ENCODE peak calls at places on chromosomes 3 and 15, in five cellular contexts. One of them, this sample, is unnamed.

GRCh38 chr3:112931737-112932521 is 43.0 kb downstream of the CD200R1 start:
- DNase-seq in epithelial cell of proximal tubule: no peak
- DNase-seq in tibial artery: no peak
- DNase-seq in mesendoderm: no peak
- DNase-seq in GM23248: no peak
- DNase-seq in this sample: peak; percentile 1

GRCh38 chr3:122590581-122590980 is 13.1 kb downstream of the PARP15 start:
- DNase-seq in tibial artery: no peak
- DNase-seq in mesendoderm: no peak
- DNase-seq in epithelial cell of proximal tubule: no peak
- DNase-seq in GM23248: no peak
- DNase-seq in this sample: no peak

GRCh38 chr3:164250923-164251322 is 827.4 kb downstream of the SI start:
- DNase-seq in mesendoderm: no peak
- DNase-seq in epithelial cell of proximal tubule: no peak
- DNase-seq in tibial artery: no peak
- DNase-seq in GM23248: no peak
- DNase-seq in this sample: no peak

GRCh38 chr15:56369234-56369633 is 4.0 kb downstream of the TEX9 start:
- DNase-seq in mesendoderm: no peak
- DNase-seq in epithelial cell of proximal tubule: no peak
- DNase-seq in tibial artery: no peak
- DNase-seq in GM23248: no peak
- DNase-seq in this sample: no peak

GRCh38 chr3:37279226-37279625 is 104.8 kb upstream of the LRRFIP2 start:
- DNase-seq in tibial artery: no peak
- DNase-seq in GM23248: peak; percentile 7
- DNase-seq in epithelial cell of proximal tubule: no peak
- DNase-seq in mesendoderm: no peak
- DNase-seq in this sample: no peak

GRCh38 chr3:189186093-189186492 is 14.3 kb downstream of the TPRG1 start:
- DNase-seq in mesendoderm: no peak
- DNase-seq in GM23248: peak; percentile 54
- DNase-seq in tibial artery: peak; percentile 79
- DNase-seq in epithelial cell of proximal tubule: no peak
- DNase-seq in this sample: no peak

GRCh38 chr15:100738614-100739013 is 136.2 kb downstream of the ASB7 start:
- DNase-seq in GM23248: no peak
- DNase-seq in mesendoderm: no peak
- DNase-seq in tibial artery: peak; percentile 32
- DNase-seq in epithelial cell of proximal tubule: no peak
- DNase-seq in this sample: no peak

GRCh38 chr3:20099020-20099539 is 58.8 kb downstream of the KAT2B start:
- DNase-seq in mesendoderm: no peak
- DNase-seq in epithelial cell of proximal tubule: no peak
- DNase-seq in tibial artery: no peak
- DNase-seq in GM23248: no peak
- DNase-seq in this sample: no peak

GRCh38 chr3:155110996-155111901 is 31.1 kb downstream of the MME start:
- DNase-seq in mesendoderm: no peak
- DNase-seq in GM23248: no peak
- DNase-seq in epithelial cell of proximal tubule: no peak
- DNase-seq in tibial artery: no peak
- DNase-seq in this sample: no peak

GRCh38 chr15:73265536-73266153 is 103.1 kb downstream of the HCN4 start:
- DNase-seq in mesendoderm: peak; percentile 84
- DNase-seq in tibial artery: no peak
- DNase-seq in epithelial cell of proximal tubule: no peak
- DNase-seq in GM23248: peak; percentile 62
- DNase-seq in this sample: peak; percentile 66

GRCh38 chr3:117510396-117510795 is 800.8 kb downstream of the TUSC7 start:
- DNase-seq in tibial artery: no peak
- DNase-seq in mesendoderm: no peak
- DNase-seq in epithelial cell of proximal tubule: no peak
- DNase-seq in GM23248: peak; percentile 69
- DNase-seq in this sample: no peak

GRCh38 chr3:186342197-186342596 is 19.8 kb downstream of the DGKG start:
- DNase-seq in epithelial cell of proximal tubule: no peak
- DNase-seq in GM23248: no peak
- DNase-seq in mesendoderm: no peak
- DNase-seq in tibial artery: no peak
- DNase-seq in this sample: peak; percentile 90

GRCh38 chr3:138296639-138297038 is 33.0 kb downstream of the NME9 start:
- DNase-seq in epithelial cell of proximal tubule: no peak
- DNase-seq in mesendoderm: no peak
- DNase-seq in tibial artery: no peak
- DNase-seq in GM23248: no peak
- DNase-seq in this sample: no peak

GRCh38 chr3:195113536-195113935 is 157.4 kb downstream of the XXYLT1 start:
- DNase-seq in tibial artery: no peak
- DNase-seq in mesendoderm: no peak
- DNase-seq in GM23248: no peak
- DNase-seq in epithelial cell of proximal tubule: no peak
- DNase-seq in this sample: no peak

GRCh38 chr15:29470311-29470710 is 200.7 kb upstream of the NSMCE3 start:
- DNase-seq in tibial artery: no peak
- DNase-seq in GM23248: no peak
- DNase-seq in epithelial cell of proximal tubule: no peak
- DNase-seq in mesendoderm: no peak
- DNase-seq in this sample: no peak

GRCh38 chr3:138862924-138863775 is 28.4 kb upstream of the PIK3CB start:
- DNase-seq in GM23248: peak; percentile 89
- DNase-seq in mesendoderm: peak; percentile 90
- DNase-seq in tibial artery: no peak
- DNase-seq in epithelial cell of proximal tubule: peak; percentile 80
- DNase-seq in this sample: peak; percentile 79

GRCh38 chr3:73226026-73226425 is 164.6 kb downstream of the EBLN2 start:
- DNase-seq in tibial artery: no peak
- DNase-seq in GM23248: no peak
- DNase-seq in mesendoderm: no peak
- DNase-seq in epithelial cell of proximal tubule: no peak
- DNase-seq in this sample: no peak

GRCh38 chr15:70098170-70098460 is 398 bp upstream of the TLE3 start:
- DNase-seq in mesendoderm: no peak
- DNase-seq in tibial artery: no peak
- DNase-seq in epithelial cell of proximal tubule: no peak
- DNase-seq in GM23248: no peak
- DNase-seq in this sample: no peak

GRCh38 chr3:64888840-64889239 is 201.0 kb upstream of the ADAMTS9 start:
- DNase-seq in epithelial cell of proximal tubule: no peak
- DNase-seq in tibial artery: no peak
- DNase-seq in mesendoderm: no peak
- DNase-seq in GM23248: no peak
- DNase-seq in this sample: no peak

GRCh38 chr3:188296761-188297689 is 143.1 kb downstream of the LPP start:
- DNase-seq in tibial artery: peak; percentile 75
- DNase-seq in mesendoderm: no peak
- DNase-seq in GM23248: peak; percentile 90
- DNase-seq in epithelial cell of proximal tubule: peak; percentile 96
- DNase-seq in this sample: peak; percentile 60

GRCh38 chr3:159806412-159806811 is 182.2 kb upstream of the IL12A start:
- DNase-seq in epithelial cell of proximal tubule: no peak
- DNase-seq in tibial artery: no peak
- DNase-seq in GM23248: no peak
- DNase-seq in mesendoderm: no peak
- DNase-seq in this sample: no peak

GRCh38 chr15:39792954-39793353 is 10.3 kb upstream of the FSIP1 start:
- DNase-seq in tibial artery: no peak
- DNase-seq in mesendoderm: no peak
- DNase-seq in epithelial cell of proximal tubule: no peak
- DNase-seq in GM23248: peak; percentile 33
- DNase-seq in this sample: no peak

GRCh38 chr3:128338536-128339400 is 127.9 kb downstream of the DNAJB8 start:
- DNase-seq in mesendoderm: no peak
- DNase-seq in GM23248: no peak
- DNase-seq in epithelial cell of proximal tubule: no peak
- DNase-seq in tibial artery: peak; percentile 17
- DNase-seq in this sample: no peak

GRCh38 chr15:76381366-76381765 is 44.8 kb downstream of the ISL2 start:
- DNase-seq in mesendoderm: no peak
- DNase-seq in tibial artery: no peak
- DNase-seq in epithelial cell of proximal tubule: no peak
- DNase-seq in GM23248: no peak
- DNase-seq in this sample: no peak

GRCh38 chr3:19399836-19400235 is 251.5 kb downstream of the KCNH8 start:
- DNase-seq in tibial artery: no peak
- DNase-seq in mesendoderm: no peak
- DNase-seq in epithelial cell of proximal tubule: no peak
- DNase-seq in GM23248: no peak
- DNase-seq in this sample: no peak

GRCh38 chr15:52232327-52232726 is 41.1 kb upstream of the GNB5 start:
- DNase-seq in mesendoderm: no peak
- DNase-seq in epithelial cell of proximal tubule: no peak
- DNase-seq in tibial artery: no peak
- DNase-seq in GM23248: peak; percentile 19
- DNase-seq in this sample: no peak

GRCh38 chr15:66941791-66942190 is 123.6 kb upstream of the SMAD3 start:
- DNase-seq in epithelial cell of proximal tubule: no peak
- DNase-seq in tibial artery: no peak
- DNase-seq in GM23248: no peak
- DNase-seq in mesendoderm: no peak
- DNase-seq in this sample: no peak

GRCh38 chr15:84880822-84881519 is 3.5 kb upstream of the SLC28A1 start:
- DNase-seq in mesendoderm: no peak
- DNase-seq in epithelial cell of proximal tubule: no peak
- DNase-seq in tibial artery: no peak
- DNase-seq in GM23248: no peak
- DNase-seq in this sample: no peak

GRCh38 chr3:72490688-72491430 is 357.4 kb downstream of the SHQ1 start:
- DNase-seq in mesendoderm: peak; percentile 58
- DNase-seq in tibial artery: no peak
- DNase-seq in epithelial cell of proximal tubule: no peak
- DNase-seq in GM23248: no peak
- DNase-seq in this sample: peak; percentile 61

GRCh38 chr3:171614318-171614967 is 154.2 kb upstream of the TNIK start:
- DNase-seq in tibial artery: no peak
- DNase-seq in mesendoderm: peak; percentile 67
- DNase-seq in epithelial cell of proximal tubule: peak; percentile 29
- DNase-seq in GM23248: peak; percentile 52
- DNase-seq in this sample: peak; percentile 6

GRCh38 chr15:32844118-32844711 is 126.4 kb downstream of the GREM1 start:
- DNase-seq in mesendoderm: peak; percentile 56
- DNase-seq in GM23248: peak; percentile 63
- DNase-seq in epithelial cell of proximal tubule: no peak
- DNase-seq in tibial artery: no peak
- DNase-seq in this sample: peak; percentile 30

GRCh38 chr3:177441813-177442646 is 244.7 kb upstream of the TBL1XR1 start:
- DNase-seq in tibial artery: no peak
- DNase-seq in GM23248: peak; percentile 40
- DNase-seq in mesendoderm: peak; percentile 63
- DNase-seq in epithelial cell of proximal tubule: no peak
- DNase-seq in this sample: peak; percentile 58

GRCh38 chr3:177445591-177445990 is 248.3 kb upstream of the TBL1XR1 start:
- DNase-seq in tibial artery: no peak
- DNase-seq in GM23248: no peak
- DNase-seq in epithelial cell of proximal tubule: no peak
- DNase-seq in mesendoderm: no peak
- DNase-seq in this sample: no peak

GRCh38 chr3:177446160-177446559 is 248.9 kb upstream of the TBL1XR1 start:
- DNase-seq in tibial artery: no peak
- DNase-seq in epithelial cell of proximal tubule: no peak
- DNase-seq in mesendoderm: no peak
- DNase-seq in GM23248: no peak
- DNase-seq in this sample: no peak

GRCh38 chr3:177441281-177441812 is 244.1 kb upstream of the TBL1XR1 start:
- DNase-seq in epithelial cell of proximal tubule: no peak
- DNase-seq in GM23248: peak; percentile 35
- DNase-seq in mesendoderm: no peak
- DNase-seq in tibial artery: no peak
- DNase-seq in this sample: no peak

GRCh38 chr3:177443469-177443868 is 246.2 kb upstream of the TBL1XR1 start:
- DNase-seq in epithelial cell of proximal tubule: no peak
- DNase-seq in tibial artery: no peak
- DNase-seq in mesendoderm: peak; percentile 69
- DNase-seq in GM23248: peak; percentile 66
- DNase-seq in this sample: no peak
- H3K4me3 ChIP-seq in epithelial cell of proximal tubule: no peak overlapping the region
- H3K4me3 ChIP-seq in tibial artery: no peak overlapping the region
- H3K4me3 ChIP-seq in mesendoderm: no peak overlapping the region
- H3K4me3 ChIP-seq in GM23248: peak overlapping the region; percentile 13
- H3K4me3 ChIP-seq in this sample: no peak overlapping the region

GRCh38 chr3:178083906-178084823 is 452.1 kb upstream of the KCNMB2 start:
- DNase-seq in GM23248: no peak
- DNase-seq in mesendoderm: peak; percentile 86
- DNase-seq in epithelial cell of proximal tubule: no peak
- DNase-seq in tibial artery: no peak
- DNase-seq in this sample: peak; percentile 2
- H3K4me3 ChIP-seq in GM23248: no peak overlapping the region
- H3K4me3 ChIP-seq in mesendoderm: no peak overlapping the region
- H3K4me3 ChIP-seq in epithelial cell of proximal tubule: no peak overlapping the region
- H3K4me3 ChIP-seq in tibial artery: no peak overlapping the region
- H3K4me3 ChIP-seq in this sample: no peak overlapping the region

DNA sequence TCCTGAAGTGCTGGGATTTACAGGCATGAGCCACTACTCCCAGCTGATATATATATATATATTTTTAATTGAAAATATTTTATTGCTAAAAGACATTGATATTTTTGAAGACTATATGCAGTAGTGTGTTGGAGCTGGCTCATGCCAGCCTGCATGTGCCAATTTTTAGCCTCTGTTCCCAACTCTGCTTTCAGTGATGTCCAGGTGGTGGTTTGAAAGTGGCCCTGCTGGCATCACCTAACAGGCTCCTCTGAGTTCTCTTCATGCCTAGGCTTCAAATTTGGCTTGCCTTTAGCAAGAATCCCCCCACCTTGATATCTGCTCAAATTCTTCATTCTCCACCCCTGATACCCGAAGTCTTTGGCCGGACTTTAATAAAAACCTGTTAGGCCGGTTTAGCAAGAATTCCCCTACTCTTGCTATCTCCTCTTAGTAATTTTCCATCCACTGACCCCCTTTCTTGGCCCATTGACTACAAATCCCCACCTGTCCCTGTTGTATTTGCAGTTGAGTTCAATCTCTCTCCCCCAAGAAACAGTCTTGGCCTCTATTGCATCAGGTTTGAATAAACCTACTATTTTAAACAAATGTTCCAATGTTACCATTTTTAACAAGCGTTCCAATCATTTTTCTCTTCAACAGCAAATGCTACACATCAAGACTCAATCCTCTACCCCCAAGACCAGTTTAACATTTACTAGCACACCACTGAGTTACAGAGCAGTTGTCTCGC is 23.9 kb upstream of the CTSH start:
- DNase-seq in GM23248: no peak
- DNase-seq in mesendoderm: peak; percentile 70
- DNase-seq in tibial artery: no peak
- DNase-seq in epithelial cell of proximal tubule: no peak
- DNase-seq in this sample: no peak
- H3K4me3 ChIP-seq in GM23248: no peak overlapping the region
- H3K4me3 ChIP-seq in mesendoderm: no peak overlapping the region
- H3K4me3 ChIP-seq in tibial artery: no peak overlapping the region
- H3K4me3 ChIP-seq in epithelial cell of proximal tubule: no peak overlapping the region
- H3K4me3 ChIP-seq in this sample: no peak overlapping the region

DNA sequence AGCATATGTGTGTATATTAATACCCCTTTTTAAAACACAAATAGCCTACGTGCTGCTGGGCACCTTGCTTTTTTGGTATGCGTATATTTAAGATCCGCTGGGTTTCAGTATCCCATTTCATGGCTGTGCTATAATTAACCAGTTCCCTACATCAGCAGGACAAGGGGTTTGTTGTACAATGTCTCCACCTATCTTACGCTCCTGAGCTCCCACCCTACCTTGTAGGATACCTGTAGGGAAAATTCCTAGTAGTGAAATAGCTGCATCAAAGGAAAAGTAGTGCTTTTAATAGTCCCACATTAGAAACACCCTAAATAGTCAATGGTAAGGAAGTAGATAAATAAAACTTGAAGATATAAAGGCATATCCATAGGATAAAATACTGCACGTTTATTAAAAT is 1.4 kb downstream of the MAP6D1 start:
- DNase-seq in tibial artery: no peak
- DNase-seq in epithelial cell of proximal tubule: no peak
- DNase-seq in GM23248: no peak
- DNase-seq in mesendoderm: no peak
- DNase-seq in this sample: no peak
- H3K4me3 ChIP-seq in tibial artery: no peak overlapping the region
- H3K4me3 ChIP-seq in epithelial cell of proximal tubule: no peak overlapping the region
- H3K4me3 ChIP-seq in GM23248: no peak overlapping the region
- H3K4me3 ChIP-seq in mesendoderm: no peak overlapping the region
- H3K4me3 ChIP-seq in this sample: peak overlapping the region; percentile 55